ENCODE peak calls at places on chromosomes 12 and 14, in nine cellular contexts. M is mesenchymal stem cell; H is breast epithelium; E is prostate gland; O is AG04450; J is heart left ventricle; V is fibroblast of lung; P is CD8-positive, alpha-beta T cell; U is K562. A is an unnamed sample.

GRCh38 chr14:105088812-105089745 is 23.8 kb upstream of the GPR132 start:
- DNase-seq in M (peak; percentile 30), H (peak; percentile 47), E (no peak), O (no peak), J (no peak), V (peak; percentile 35), P (no peak), U (no peak), A (no peak)

GRCh38 chr14:102893452-102893851 is 29.0 kb upstream of the AMN start:
- DNase-seq in M (peak; percentile 97), H (no peak), E (no peak), O (peak; percentile 93), J (no peak), V (peak; percentile 91), P (no peak), U (no peak), A (no peak)

GRCh38 chr12:28611115-28611435 is 420.8 kb downstream of the CCDC91 start:
- DNase-seq in M (peak; percentile 85), H (no peak), E (no peak), O (peak; percentile 69), J (no peak), V (peak; percentile 92), P (no peak), U (no peak), A (peak; percentile 91)

GRCh38 chr12:50936821-50937220 is 15.5 kb upstream of the HIGD1C start:
- DNase-seq in M (no peak), H (no peak), E (no peak), O (no peak), J (no peak), V (no peak), P (no peak), U (no peak), A (no peak)

GRCh38 chr12:123492290-123492689 is 34.4 kb downstream of the SNRNP35 start:
- DNase-seq in M (no peak), H (no peak), E (no peak), O (no peak), J (no peak), V (no peak), P (no peak), U (no peak), A (no peak)

GRCh38 chr12:32270818-32271710 is 128.3 kb upstream of the FGD4 start:
- DNase-seq in M (peak; percentile 50), H (no peak), E (no peak), O (no peak), J (no peak), V (peak; percentile 77), P (no peak), U (no peak), A (no peak)

GRCh38 chr14:68784995-68785816 is 7.7 kb downstream of the ZFP36L1 start:
- DNase-seq in M (peak; percentile 79), H (no peak), E (no peak), O (no peak), J (peak; percentile 26), V (peak; percentile 93), P (no peak), U (no peak), A (peak; percentile 92)

GRCh38 chr14:23578560-23579310 is at the start of gene JPH4:
- DNase-seq in M (no peak), H (no peak), E (no peak), O (no peak), J (no peak), V (no peak), P (no peak), U (peak; percentile 28), A (no peak)

GRCh38 chr14:91911474-91912032 is 35.9 kb downstream of the FBLN5 start:
- DNase-seq in M (peak; percentile 44), H (no peak), E (peak; percentile 32), O (no peak), J (no peak), V (peak; percentile 40), P (no peak), U (peak; percentile 13), A (peak; percentile 35)

GRCh38 chr14:70754989-70755388 is 54.3 kb downstream of the MAP3K9 start:
- DNase-seq in M (no peak), H (no peak), E (peak; percentile 60), O (no peak), J (no peak), V (peak; percentile 72), P (no peak), U (no peak), A (peak; percentile 91)

GRCh38 chr14:41641690-41642089 is 35.0 kb downstream of the LRFN5 start:
- DNase-seq in M (no peak), H (no peak), E (no peak), O (no peak), J (no peak), V (no peak), P (no peak), U (no peak), A (no peak)

GRCh38 chr14:79294506-79294905 is 916.8 kb downstream of the DIO2 start:
- DNase-seq in M (no peak), H (no peak), E (no peak), O (no peak), J (no peak), V (peak; percentile 53), P (no peak), U (no peak), A (no peak)

GRCh38 chr12:26853303-26854027 is 20.5 kb upstream of the ITPR2 start:
- DNase-seq in M (peak; percentile 62), H (peak; percentile 57), E (peak; percentile 63), O (no peak), J (peak; percentile 54), V (peak; percentile 48), P (peak; percentile 63), U (peak; percentile 53), A (peak; percentile 39)

GRCh38 chr12:22858849-22859569 is 234.0 kb downstream of the ETNK1 start:
- DNase-seq in M (no peak), H (no peak), E (no peak), O (no peak), J (no peak), V (peak; percentile 67), P (no peak), U (no peak), A (no peak)

DNA sequence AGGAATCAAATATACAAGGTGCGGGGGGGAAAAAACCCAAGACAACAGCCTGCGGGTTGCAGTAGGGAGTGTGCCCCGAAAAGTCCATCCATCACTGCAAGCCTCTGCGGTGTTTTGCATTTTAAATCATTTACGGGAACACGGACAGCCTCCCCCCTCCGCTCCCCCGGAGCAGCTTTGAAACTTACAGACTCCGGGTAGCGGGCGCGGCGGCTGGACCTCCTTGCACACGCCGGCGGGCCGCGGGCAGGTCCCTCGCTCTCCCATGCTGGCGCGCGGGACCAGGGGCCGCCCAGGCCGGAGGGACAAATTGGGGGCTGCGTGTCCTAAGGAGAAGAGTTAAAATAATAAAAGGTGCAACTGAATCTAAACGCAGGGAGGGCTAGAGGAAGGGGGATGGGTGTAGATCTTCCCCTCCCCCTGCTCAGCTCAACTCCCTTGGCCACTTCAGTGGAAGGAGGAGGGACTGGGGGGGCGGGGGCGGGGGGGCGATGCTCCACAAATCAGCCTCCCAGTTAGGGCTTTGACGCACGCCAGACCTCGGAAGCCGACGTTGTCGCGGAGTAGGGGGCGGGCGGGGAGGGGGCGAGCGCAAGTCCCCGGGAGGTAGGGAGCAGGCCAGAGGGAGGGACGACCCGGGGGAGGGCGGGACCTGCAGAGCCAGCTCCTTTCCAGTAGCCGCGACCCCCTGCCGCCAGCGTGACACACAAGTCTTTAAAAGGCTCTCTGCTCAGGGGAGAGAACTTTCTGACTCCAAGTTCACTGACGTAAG is at the start of gene KCNJ8:
- DNase-seq in M (peak; percentile 2), H (no peak), E (peak; percentile 14), O (peak; percentile 10), J (peak; percentile 97), V (peak; percentile 57), P (no peak), U (peak; percentile 56), A (no peak)
- H3K4me3 ChIP-seq in M (peak within 1 kb of the TSS; percentile 80), H (peak within 1 kb of the TSS; percentile 57), E (peak within 1 kb of the TSS; percentile 42), O (peak within 1 kb of the TSS; percentile 72), J (peak within 1 kb of the TSS; percentile 54), V (peak within 1 kb of the TSS; percentile 63), P (no peak within 1 kb of the TSS), U (peak within 1 kb of the TSS; percentile 47), A (no peak within 1 kb of the TSS)

GRCh38 chr12:113480336-113480688 is 8.6 kb upstream of the LHX5 start:
- DNase-seq in M (no peak), H (no peak), E (no peak), O (no peak), J (no peak), V (no peak), P (no peak), U (no peak), A (no peak)
- H3K27me3 ChIP-seq in M (peaks cover 77% of the 10 kb centered on the region), H (peaks cover 97% of the 10 kb centered on the region), E (peaks cover 47% of the 10 kb centered on the region), O (peaks cover 43% of the 10 kb centered on the region), J (peaks cover 44% of the 10 kb centered on the region), V (peaks cover 34% of the 10 kb centered on the region), P (peaks cover 28% of the 10 kb centered on the region), U (peaks cover 20% of the 10 kb centered on the region), A (peaks cover 53% of the 10 kb centered on the region)

GRCh38 chr14:72679106-72679505 is 214.8 kb downstream of the DPF3 start:
- DNase-seq in M (no peak), H (no peak), E (no peak), O (no peak), J (peak; percentile 74), V (peak; percentile 67), P (no peak), U (no peak), A (no peak)

GRCh38 chr14:72677664-72678063 is 216.2 kb downstream of the DPF3 start:
- DNase-seq in M (no peak), H (no peak), E (no peak), O (no peak), J (no peak), V (peak; percentile 52), P (no peak), U (no peak), A (peak; percentile 68)

GRCh38 chr14:72680853-72681640 is 212.9 kb downstream of the DPF3 start:
- DNase-seq in M (no peak), H (no peak), E (no peak), O (no peak), J (no peak), V (no peak), P (no peak), U (no peak), A (peak; percentile 64)

GRCh38 chr14:72678360-72678759 is 215.5 kb downstream of the DPF3 start:
- DNase-seq in M (peak; percentile 60), H (no peak), E (no peak), O (no peak), J (no peak), V (peak; percentile 79), P (no peak), U (no peak), A (no peak)

DNA sequence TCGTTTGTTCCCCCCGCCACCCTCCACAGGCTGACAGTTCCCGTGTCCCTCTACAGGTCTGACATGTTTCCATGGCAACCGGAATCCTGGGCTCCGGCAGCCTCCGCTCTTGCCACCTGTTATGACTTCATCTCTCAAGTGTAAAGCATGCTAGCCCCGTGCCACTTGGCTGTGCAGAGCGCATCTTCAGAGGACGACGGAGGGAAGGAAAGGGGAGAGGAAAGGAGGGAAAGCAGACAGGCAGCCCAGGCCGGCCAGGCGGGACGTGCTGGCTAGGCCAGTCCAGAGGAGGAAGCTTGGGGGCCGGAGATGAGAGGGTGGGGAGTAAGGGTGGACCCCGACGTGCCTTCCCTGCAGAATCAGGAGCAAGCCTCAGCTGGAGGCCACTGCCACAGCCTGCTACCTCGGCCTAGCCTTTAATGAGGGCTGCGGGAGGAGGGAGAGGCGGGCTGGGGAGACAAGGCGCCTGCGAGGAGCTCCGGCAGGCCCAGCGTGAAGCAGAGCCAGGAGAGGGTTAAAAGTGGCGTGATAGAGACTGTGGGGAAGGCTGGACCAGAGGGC is 214.2 kb downstream of the DPF3 start:
- DNase-seq in M (no peak), H (no peak), E (no peak), O (no peak), J (no peak), V (peak; percentile 42), P (no peak), U (no peak), A (no peak)
- H3K4me3 ChIP-seq in M (no peak overlapping the region), H (no peak overlapping the region), E (no peak overlapping the region), O (no peak overlapping the region), J (no peak overlapping the region), V (no peak overlapping the region), P (no peak overlapping the region), U (no peak overlapping the region), A (no peak overlapping the region)

GRCh38 chr12:102955926-102956737 is 1.3 kb upstream of the ASCL1 start:
- DNase-seq in M (no peak), H (no peak), E (no peak), O (no peak), J (no peak), V (no peak), P (no peak), U (no peak), A (no peak)
- H3K27me3 ChIP-seq in M (peaks cover 89% of the 10 kb centered on the region), H (peaks cover 92% of the 10 kb centered on the region), E (peaks cover 20% of the 10 kb centered on the region), O (peaks cover 35% of the 10 kb centered on the region), J (peaks cover 36% of the 10 kb centered on the region), V (peaks cover 23% of the 10 kb centered on the region), P (peaks cover 10% of the 10 kb centered on the region), U (peaks cover 1% of the 10 kb centered on the region), A (peaks cover 55% of the 10 kb centered on the region)

A was measured in mammary epithelial cell.